ENCODE peak calls at places on chromosomes 12 and 14, in five cellular contexts. X is natural killer cell, I is lung, T is WTC11, M is HFF-Myc. E is an unnamed sample.

GRCh38 chr12:12887471-12887870 is 3.9 kb upstream of the GPRC5A start:
- DNase-seq in M (no peak), I (no peak), X (no peak), T (no peak), E (no peak)

GRCh38 chr14:24861083-24861630 is 188.8 kb downstream of the STXBP6 start:
- DNase-seq in X (no peak), T (no peak), M (no peak), I (no peak), E (no peak)

GRCh38 chr12:126784328-126784921 is 1482.5 kb upstream of the TMEM132C start:
- DNase-seq in I (no peak), M (no peak), X (no peak), T (peak), E (no peak)

GRCh38 chr12:63151898-63152700 is 1.1 kb upstream of the AVPR1A start:
- DNase-seq in M (peak), I (no peak), X (no peak), T (peak), E (no peak)

GRCh38 chr12:124143726-124144125 is 151.2 kb upstream of the RFLNA start:
- DNase-seq in I (peak), M (no peak), X (no peak), T (no peak), E (no peak)

GRCh38 chr12:4975574-4975973 is 65.9 kb downstream of the KCNA1 start:
- DNase-seq in T (peak), I (no peak), X (no peak), M (no peak), E (no peak)

GRCh38 chr12:87813476-87814234 is 215.5 kb downstream of the C12orf50 start:
- DNase-seq in I (no peak), T (no peak), X (no peak), M (no peak), E (no peak)

GRCh38 chr12:81329088-81329487 is 251.2 kb downstream of the ACSS3 start:
- DNase-seq in T (peak), M (no peak), I (no peak), X (no peak), E (no peak)

GRCh38 chr14:81366259-81366658 is 33.9 kb downstream of the STON2 start:
- DNase-seq in T (no peak), M (no peak), I (no peak), X (no peak), E (no peak)

GRCh38 chr12:89932950-89933349 is 224.3 kb upstream of the ATP2B1 start:
- DNase-seq in M (no peak), I (no peak), X (no peak), T (no peak), E (no peak)

GRCh38 chr14:55699131-55700057 is 119.4 kb downstream of the KTN1 start:
- DNase-seq in I (no peak), X (no peak), T (no peak), M (peak), E (no peak)

GRCh38 chr14:53306926-53307325 is 153.8 kb upstream of the DDHD1 start:
- DNase-seq in X (no peak), I (no peak), M (no peak), T (no peak), E (no peak)

GRCh38 chr12:7403466-7403865 is 40.5 kb downstream of the CD163L1 start:
- DNase-seq in T (no peak), I (no peak), X (no peak), M (no peak), E (no peak)

GRCh38 chr12:124940393-124941169 is 26.1 kb upstream of the UBC start:
- DNase-seq in I (peak), X (peak), T (peak), M (peak), E (peak)

GRCh38 chr12:22740656-22741350 is 115.8 kb downstream of the ETNK1 start:
- DNase-seq in I (no peak), M (no peak), T (no peak), X (no peak), E (no peak)

GRCh38 chr14:92407395-92407794 is 84.4 kb downstream of the SLC24A4 start:
- DNase-seq in T (no peak), I (no peak), X (no peak), M (no peak), E (peak)

GRCh38 chr12:121774968-121775474 is 18.5 kb downstream of the RHOF start:
- DNase-seq in X (no peak), M (no peak), T (peak), I (peak), E (no peak)

GRCh38 chr14:69968151-69968550 is 88.9 kb downstream of the SMOC1 start:
- DNase-seq in X (no peak), M (no peak), T (no peak), I (no peak), E (no peak)

GRCh38 chr14:33793711-33794110 is 157.2 kb downstream of the EGLN3 start:
- DNase-seq in I (no peak), T (no peak), X (no peak), M (no peak), E (no peak)

GRCh38 chr14:33791971-33792370 is 158.9 kb downstream of the EGLN3 start:
- DNase-seq in I (no peak), X (no peak), M (no peak), T (no peak), E (no peak)

GRCh38 chr14:33790996-33791395 is 159.9 kb downstream of the EGLN3 start:
- DNase-seq in X (no peak), T (no peak), M (no peak), I (no peak), E (no peak)

GRCh38 chr14:33794791-33795300 is 156.0 kb downstream of the EGLN3 start:
- DNase-seq in T (no peak), I (no peak), X (no peak), M (no peak), E (no peak)

GRCh38 chr14:33792387-33793368 is 158.2 kb downstream of the EGLN3 start:
- DNase-seq in T (peak), X (peak), M (peak), I (peak), E (peak)
- TF ChIP-seq CTCF in T (peak), X (peak), M (peak), I (peak), E (peak)

GRCh38 chr14:38971258-38971921 is 131.6 kb downstream of the SEC23A start:
- DNase-seq in M (no peak), I (no peak), X (no peak), T (no peak), E (no peak)
- TF ChIP-seq CTCF in M (no peak), I (no peak), X (no peak), T (no peak), E (no peak)

DNA sequence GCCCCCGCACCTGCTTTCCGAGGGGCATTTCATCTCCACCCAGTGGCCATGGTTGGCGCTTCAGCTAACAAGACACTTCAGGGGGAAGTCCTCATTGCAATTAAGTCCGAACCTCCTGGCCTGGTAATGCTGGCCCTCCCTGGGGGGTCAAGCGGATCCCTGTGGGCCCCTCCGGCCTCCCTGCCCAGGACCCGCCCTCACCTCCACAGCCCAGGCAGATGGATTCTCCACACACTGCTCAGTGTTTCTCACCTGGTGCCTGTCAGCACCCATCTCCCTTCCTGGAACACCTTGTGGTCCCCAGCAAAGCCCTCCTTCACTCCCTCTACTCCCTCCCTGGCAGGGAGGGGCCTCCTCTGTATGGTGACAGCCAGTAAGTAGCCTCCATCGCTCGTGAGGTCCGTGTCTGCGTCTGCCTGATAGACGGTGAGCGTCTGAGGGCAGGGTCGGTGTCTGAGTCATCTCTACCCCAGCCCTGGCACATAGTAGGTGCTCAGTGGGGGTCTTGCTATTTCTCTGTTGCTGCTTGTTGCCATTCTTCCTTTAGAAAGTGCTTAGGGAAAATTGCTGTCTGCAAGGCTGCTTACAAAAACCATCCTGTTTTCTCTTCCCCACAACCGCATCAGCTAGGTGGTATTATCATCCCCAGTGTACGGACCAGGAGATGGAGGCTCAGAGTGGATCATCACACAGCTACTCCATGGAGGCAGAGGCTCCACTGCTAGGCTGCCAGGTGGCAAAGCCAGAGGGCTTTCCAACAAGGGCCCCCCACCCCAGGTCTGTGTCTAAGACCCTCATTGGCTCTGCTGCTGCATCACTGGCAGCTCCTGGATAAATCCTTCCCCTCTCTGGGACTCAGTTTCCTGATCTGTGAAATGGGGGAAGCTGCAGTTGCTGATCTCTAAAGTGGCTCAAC is 39.7 kb upstream of the EML1 start:
- DNase-seq in M (no peak), X (no peak), I (no peak), T (peak), E (no peak)
- TF ChIP-seq CTCF in M (no peak), X (no peak), I (no peak), T (no peak), E (no peak)

GRCh38 chr12:51361419-51362016 is 15.0 kb upstream of the CELA1 start:
- DNase-seq in X (no peak), T (no peak), M (no peak), I (no peak), E (no peak)
- TF ChIP-seq CTCF in X (no peak), T (no peak), M (no peak), I (no peak), E (no peak)

GRCh38 chr12:107998863-107999262 is 130.2 kb upstream of the WSCD2 start:
- DNase-seq in T (no peak), M (no peak), X (no peak), I (no peak), E (no peak)

GRCh38 chr12:107992016-107992415 is 137.1 kb upstream of the WSCD2 start:
- DNase-seq in T (no peak), X (no peak), I (no peak), M (no peak), E (no peak)

GRCh38 chr12:107990325-107990724 is 138.8 kb upstream of the WSCD2 start:
- DNase-seq in M (no peak), T (peak), X (no peak), I (no peak), E (no peak)

DNA sequence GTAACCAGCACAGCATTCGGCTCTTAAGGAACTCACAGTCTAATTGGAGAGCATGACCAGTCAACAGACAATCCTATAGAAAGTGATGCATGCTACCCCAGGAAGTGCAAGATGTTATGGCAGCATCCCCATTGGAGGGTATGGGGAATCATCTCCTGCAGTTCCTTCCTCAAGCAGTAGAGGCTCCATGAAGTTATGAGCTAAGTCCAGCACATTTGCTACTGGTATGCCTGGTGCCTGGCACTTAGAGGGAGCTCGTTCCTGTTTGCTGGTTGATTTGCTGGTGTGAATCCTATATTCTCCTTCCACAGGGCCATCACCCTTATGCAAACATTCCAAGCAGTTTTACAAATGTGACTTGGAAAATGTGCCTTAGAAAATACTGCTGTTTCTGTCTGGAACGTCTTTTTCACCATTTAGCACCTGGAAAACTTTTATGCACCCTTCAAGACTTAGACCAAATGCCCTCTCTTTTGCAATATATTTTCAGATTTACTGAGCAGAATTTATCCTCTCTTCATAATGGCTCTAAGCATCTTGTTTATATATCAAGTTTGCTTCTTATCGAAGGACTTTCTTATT is 136.1 kb upstream of the WSCD2 start:
- DNase-seq in M (peak), T (peak), I (no peak), X (no peak), E (no peak)
- TF ChIP-seq CTCF in M (peak), T (peak), I (no peak), X (no peak), E (peak)

GRCh38 chr12:53481108-53481442 is 18.2 kb downstream of the MAP3K12 start:
- DNase-seq in X (no peak), T (no peak), I (no peak), M (no peak), E (no peak)

GRCh38 chr12:53482626-53483165 is 16.6 kb downstream of the MAP3K12 start:
- DNase-seq in M (no peak), I (no peak), T (no peak), X (no peak), E (no peak)

GRCh38 chr12:53483225-53483978 is 15.9 kb downstream of the MAP3K12 start:
- DNase-seq in I (no peak), T (no peak), X (no peak), M (no peak), E (no peak)

GRCh38 chr12:53480425-53481107 is 18.7 kb downstream of the MAP3K12 start:
- DNase-seq in I (no peak), X (no peak), T (no peak), M (no peak), E (no peak)

DNA sequence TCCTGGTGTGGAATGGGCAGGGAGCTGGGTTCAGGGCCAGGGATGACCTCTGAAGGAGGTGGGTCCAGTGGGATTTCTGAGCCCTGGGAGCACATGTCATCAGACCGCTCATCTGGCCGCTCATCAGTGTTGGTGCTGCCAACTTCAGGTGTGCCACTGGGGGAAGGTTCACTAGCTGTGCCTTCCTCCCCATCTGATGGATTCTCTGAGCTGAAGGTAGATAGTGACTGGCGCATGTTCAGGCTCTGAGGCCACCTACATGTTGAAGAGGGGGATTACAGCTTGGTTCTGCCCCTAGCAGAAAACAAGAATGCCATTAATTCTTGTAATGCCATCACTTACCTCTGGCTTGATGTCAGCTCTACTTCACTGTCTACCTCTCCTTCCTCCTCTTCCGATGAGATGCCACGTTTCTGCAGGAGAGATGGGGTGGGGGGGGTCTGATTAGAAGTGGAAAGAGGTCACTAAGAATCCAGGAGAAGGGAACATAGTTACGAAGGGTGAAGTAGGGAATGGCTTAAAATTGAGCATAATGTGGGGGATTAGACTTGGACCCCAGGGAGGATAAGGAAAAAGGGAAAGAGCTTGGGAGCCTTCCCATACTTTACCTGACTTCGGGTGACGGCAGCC is 17.2 kb downstream of the MAP3K12 start:
- DNase-seq in T (peak), X (no peak), I (no peak), M (no peak), E (no peak)
- TF ChIP-seq CTCF in T (peak), X (no peak), I (no peak), M (no peak), E (no peak)

E was measured in CD14-positive monocyte.